ENCODE peak calls at places on chromosomes 5 and 9, in eight cellular contexts. G, Z, M, H, C, B, S and T are unnamed samples.

GRCh38 chr5:108521841-108522506 is 140.1 kb upstream of the FBXL17 start:
- DNase-seq in G (peak; percentile 23), Z (peak; percentile 82), M (peak; percentile 30), H (peak; percentile 68), C (peak; percentile 67), B (peak; percentile 45), S (peak; percentile 67), T (peak; percentile 69)

GRCh38 chr5:126531543-126532120 is 63.4 kb downstream of the ALDH7A1 start:
- DNase-seq in G (no peak), Z (peak; percentile 47), M (no peak), H (peak; percentile 44), C (peak; percentile 38), B (no peak), S (no peak), T (no peak)

GRCh38 chr9:96581823-96582598 is 37.6 kb downstream of the CDC14B start:
- DNase-seq in G (no peak), Z (no peak), M (no peak), H (no peak), C (no peak), B (no peak), S (no peak), T (peak; percentile 38)

GRCh38 chr9:136614372-136614922 is 48.3 kb upstream of the EGFL7 start:
- DNase-seq in G (no peak), Z (peak; percentile 64), M (peak; percentile 84), H (peak; percentile 43), C (peak; percentile 72), B (peak; percentile 60), S (peak; percentile 52), T (no peak)

GRCh38 chr9:79896390-79896789 is 324.6 kb downstream of the TLE4 start:
- DNase-seq in G (no peak), Z (no peak), M (no peak), H (no peak), C (no peak), B (no peak), S (no peak), T (peak; percentile 57)

GRCh38 chr9:93134018-93134739 is at the start of gene NINJ1:
- DNase-seq in G (no peak), Z (peak; percentile 86), M (peak; percentile 70), H (peak; percentile 55), C (peak; percentile 58), B (no peak), S (peak; percentile 71), T (peak; percentile 80)

GRCh38 chr9:97474373-97474925 is 27.0 kb upstream of the TMOD1 start:
- DNase-seq in G (no peak), Z (peak; percentile 30), M (no peak), H (no peak), C (peak; percentile 10), B (no peak), S (peak; percentile 18), T (no peak)

GRCh38 chr5:127233590-127233989 is 57.0 kb upstream of the MEGF10 start:
- DNase-seq in G (no peak), Z (no peak), M (no peak), H (no peak), C (no peak), B (no peak), S (no peak), T (no peak)

GRCh38 chr9:81381694-81382093 is 307.7 kb downstream of the TLE1 start:
- DNase-seq in G (no peak), Z (no peak), M (no peak), H (no peak), C (no peak), B (no peak), S (no peak), T (no peak)

GRCh38 chr5:135048286-135048685 is 14.3 kb upstream of the PITX1 start:
- DNase-seq in G (no peak), Z (no peak), M (no peak), H (no peak), C (no peak), B (no peak), S (no peak), T (no peak)

GRCh38 chr5:59959330-59959729 is 65.8 kb upstream of the PDE4D start:
- DNase-seq in G (no peak), Z (no peak), M (no peak), H (no peak), C (no peak), B (no peak), S (no peak), T (no peak)

GRCh38 chr5:133244242-133244641 is 192.4 kb downstream of the HSPA4 start:
- DNase-seq in G (no peak), Z (peak; percentile 40), M (no peak), H (no peak), C (no peak), B (no peak), S (no peak), T (peak; percentile 30)

GRCh38 chr5:2995035-2995434 is 243.6 kb upstream of the IRX2 start:
- DNase-seq in G (no peak), Z (no peak), M (no peak), H (no peak), C (no peak), B (no peak), S (no peak), T (no peak)

GRCh38 chr5:140821375-140822280 is at the start of gene PCDHA5:
- DNase-seq in G (no peak), Z (peak; percentile 7), M (no peak), H (peak; percentile 4), C (peak; percentile 24), B (no peak), S (peak; percentile 22), T (peak; percentile 33)

GRCh38 chr5:135739383-135739961 is 95.0 kb upstream of the SLC25A48 start:
- DNase-seq in G (peak; percentile 7), Z (peak; percentile 22), M (no peak), H (peak; percentile 20), C (peak; percentile 4), B (no peak), S (no peak), T (peak; percentile 83)

GRCh38 chr5:123554601-123555000 is 42.6 kb downstream of the CSNK1G3 start:
- DNase-seq in G (no peak), Z (no peak), M (no peak), H (no peak), C (no peak), B (no peak), S (no peak), T (no peak)
- TF ChIP-seq CTCF in G (no peak), Z (peak; percentile 20), M (no peak), H (no peak), C (no peak), B (peak; percentile 5), S (no peak), T (no peak)

DNA sequence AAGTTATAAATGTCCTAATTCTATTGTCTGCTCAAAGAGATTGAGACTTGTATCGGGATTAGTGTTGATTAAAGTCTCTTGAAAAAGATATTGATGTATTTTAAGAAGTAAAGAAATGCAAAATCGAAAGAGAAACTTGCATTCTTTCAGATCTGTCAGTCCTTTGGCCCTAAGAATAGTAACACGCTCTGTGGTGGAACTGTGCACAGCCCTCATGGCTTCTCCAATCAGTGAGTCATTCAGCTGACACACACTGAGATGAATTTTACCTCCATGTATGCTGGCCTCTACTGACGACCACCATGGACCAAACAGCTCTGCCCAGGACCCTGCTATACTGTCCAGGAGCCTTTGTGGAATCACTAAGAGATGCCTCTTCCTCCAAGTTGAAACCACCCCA is 232.4 kb downstream of the ESM1 start:
- DNase-seq in G (no peak), Z (peak; percentile 91), M (no peak), H (peak; percentile 71), C (peak; percentile 59), B (no peak), S (peak; percentile 72), T (peak; percentile 45)
- H3K4me3 ChIP-seq in G (no peak overlapping the region), Z (no peak overlapping the region), M (no peak overlapping the region), H (no peak overlapping the region), C (no peak overlapping the region), B (no peak overlapping the region), S (peak overlapping the region; percentile 4), T (no peak overlapping the region)

GRCh38 chr5:174044855-174045254 is 651 bp upstream of the NSG2 start:
- DNase-seq in G (no peak), Z (no peak), M (no peak), H (no peak), C (no peak), B (no peak), S (no peak), T (no peak)

GRCh38 chr5:174047472-174047871 is 2.0 kb downstream of the NSG2 start:
- DNase-seq in G (no peak), Z (no peak), M (no peak), H (no peak), C (no peak), B (no peak), S (no peak), T (no peak)

GRCh38 chr5:174044451-174044850 is 1.1 kb upstream of the NSG2 start:
- DNase-seq in G (no peak), Z (no peak), M (no peak), H (no peak), C (no peak), B (no peak), S (no peak), T (no peak)

GRCh38 chr5:174046558-174046957 is 1.1 kb downstream of the NSG2 start:
- DNase-seq in G (no peak), Z (no peak), M (no peak), H (no peak), C (no peak), B (no peak), S (no peak), T (no peak)

DNA sequence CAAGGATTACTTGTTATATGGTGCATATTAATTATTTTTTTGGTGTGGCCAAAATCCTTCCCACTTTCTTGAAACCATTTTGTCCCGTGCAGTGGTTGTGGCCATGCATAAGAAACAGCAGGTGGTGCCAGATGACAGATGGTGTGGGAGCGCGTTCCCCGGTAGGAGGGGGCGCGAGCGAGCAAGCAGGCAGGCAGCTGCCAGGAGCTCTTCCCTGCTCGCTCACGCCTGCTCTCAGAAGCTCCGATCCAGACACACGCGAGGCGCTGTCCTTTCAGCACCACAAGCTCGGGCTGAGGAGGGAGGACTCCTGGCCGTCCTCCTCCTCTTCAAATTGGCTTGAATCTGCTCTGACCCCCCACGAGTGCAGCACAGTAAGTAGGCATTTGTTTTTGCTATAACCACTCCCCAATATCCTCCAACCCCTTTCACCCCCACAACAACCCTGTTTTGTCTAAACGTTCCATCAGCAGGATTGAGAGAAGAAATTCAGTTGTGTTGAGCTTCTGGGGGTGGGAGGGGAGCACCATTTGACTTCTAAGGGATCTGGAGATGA is at the start of gene NSG2:
- DNase-seq in G (peak; percentile 41), Z (peak; percentile 95), M (peak; percentile 77), H (peak; percentile 72), C (peak; percentile 72), B (peak; percentile 56), S (peak; percentile 89), T (peak; percentile 68)
- TF ChIP-seq CTCF in G (peak; percentile 71), Z (peak; percentile 77), M (peak; percentile 78), H (peak; percentile 49), C (peak; percentile 45), B (peak; percentile 62), S (peak; percentile 59), T (peak; percentile 23)

DNA sequence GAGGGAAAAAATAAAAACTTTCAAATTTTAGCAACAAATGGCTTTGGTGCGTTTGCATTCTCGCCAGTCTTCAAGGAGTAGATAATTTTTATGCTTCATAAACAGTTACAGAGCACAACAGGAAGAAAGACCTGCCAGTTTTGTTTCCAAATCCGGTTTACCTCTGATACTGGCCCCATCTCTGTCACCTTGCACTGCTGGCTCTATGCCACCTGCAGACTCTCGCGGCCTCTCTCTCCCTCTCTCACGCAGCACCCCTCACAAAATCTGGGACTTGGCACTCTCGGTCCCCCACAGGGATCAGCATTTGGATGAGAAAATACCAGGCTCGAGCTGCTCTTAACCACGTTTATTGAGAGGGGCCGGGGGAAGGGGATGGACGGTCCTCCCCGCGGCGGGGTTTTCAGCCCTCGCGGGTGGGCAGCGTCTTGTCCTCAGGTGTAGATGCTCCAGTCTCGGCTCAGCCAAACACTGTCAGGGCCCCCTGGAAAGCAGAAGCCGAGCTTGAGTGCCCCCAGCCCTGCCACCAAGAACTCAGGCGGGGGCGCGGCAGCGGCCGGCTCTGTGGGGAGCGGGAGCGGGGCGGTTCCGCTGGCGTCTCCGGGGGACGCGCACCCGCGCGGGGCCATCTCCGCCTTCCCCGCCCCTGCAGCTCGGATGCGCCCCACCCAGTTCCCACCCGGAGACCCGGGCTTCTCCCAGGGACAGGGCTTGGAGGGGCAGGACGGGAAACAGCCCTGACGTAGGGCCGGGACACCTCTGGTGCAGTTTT is 1.3 kb downstream of the SCGB3A1 start:
- DNase-seq in G (no peak), Z (no peak), M (no peak), H (no peak), C (no peak), B (no peak), S (no peak), T (no peak)
- H3K4me3 ChIP-seq in G (no peak overlapping the region), Z (no peak overlapping the region), M (peak overlapping the region; percentile 23), H (no peak overlapping the region), C (no peak overlapping the region), B (no peak overlapping the region), S (no peak overlapping the region), T (no peak overlapping the region)